ENCODE peak calls at places on chromosomes 11 and 22, in four cellular contexts. N, D, R and H are unnamed samples. For H3K9me3, H3K4me1 and H3K27me3, the result is how much of the 10 kb centered on the place peaks cover.

GRCh38 chr11:28043930-28044709 is 63.8 kb downstream of the KIF18A start:
- DNase-seq in N (no peak), D (peak), R (no peak), H (no peak)

GRCh38 chr11:70440206-70440605 is 41.9 kb downstream of the CTTN start:
- DNase-seq in N (no peak), R (no peak), D (no peak), H (no peak)

GRCh38 chr22:19998991-19999820 is 17.4 kb downstream of the ARVCF start:
- DNase-seq in R (no peak), N (peak), D (no peak), H (no peak)

GRCh38 chr11:128684582-128685382 is 9.1 kb upstream of the FLI1 start:
- DNase-seq in D (no peak), R (no peak), N (no peak), H (no peak)

GRCh38 chr11:112268406-112268805 is 7.7 kb upstream of the PLET1 start:
- DNase-seq in D (no peak), R (no peak), N (no peak), H (no peak)

GRCh38 chr11:112465433-112466024 is 204.9 kb upstream of the PLET1 start:
- DNase-seq in R (no peak), D (no peak), N (no peak), H (no peak)

GRCh38 chr11:81089242-81089641 is 1644.4 kb downstream of the FAM181B start:
- DNase-seq in N (no peak), R (no peak), D (no peak), H (no peak)

GRCh38 chr22:49763696-49764095 is 64.0 kb downstream of the BRD1 start:
- DNase-seq in D (no peak), N (no peak), R (no peak), H (no peak)

GRCh38 chr11:43123443-43123842 is 188.4 kb upstream of the API5 start:
- DNase-seq in R (no peak), D (no peak), N (no peak), H (no peak)

GRCh38 chr22:48379371-48379770 is 1448.3 kb downstream of the BRD1 start:
- DNase-seq in D (no peak), R (no peak), N (no peak), H (no peak)
- H3K9me3 ChIP-seq in D (under half), R (under half), N (under half), H (under half)

DNA sequence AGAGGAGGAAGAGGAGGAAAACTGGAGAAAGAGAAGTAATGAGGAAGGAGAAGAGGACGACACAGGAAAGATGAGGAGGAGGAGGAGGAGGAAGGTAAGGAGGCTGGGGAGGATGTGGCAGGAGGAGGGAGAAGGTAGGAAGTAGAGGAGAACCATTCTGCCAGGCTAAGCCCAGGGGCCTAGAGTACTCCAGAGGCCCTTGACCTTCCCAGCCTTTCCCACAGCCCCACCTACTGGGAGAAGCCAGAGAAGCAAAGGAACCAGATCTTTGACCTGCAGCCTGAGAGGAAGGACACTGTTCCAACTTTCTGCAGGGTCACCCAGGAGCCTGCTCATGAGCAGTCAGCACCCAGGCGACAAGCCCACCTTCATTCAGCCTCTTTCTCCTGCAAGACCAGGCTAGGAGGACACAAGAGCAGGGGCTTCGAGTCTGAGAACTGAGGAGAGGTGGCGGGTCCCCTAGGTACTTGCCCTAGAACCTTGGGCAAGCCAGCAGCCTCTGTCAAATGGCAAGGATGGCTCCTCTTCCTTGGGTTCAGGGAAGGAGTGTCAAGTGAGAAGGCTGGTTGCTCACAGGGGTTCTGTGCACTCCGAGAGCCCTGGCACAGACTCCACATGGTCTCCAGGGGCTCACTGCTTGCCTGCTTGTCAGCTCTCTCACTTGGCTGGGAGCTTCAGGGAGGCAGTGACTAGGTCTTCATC is 27.9 kb upstream of the OAF start:
- DNase-seq in N (peak), D (no peak), R (no peak), H (no peak)
- H3K4me1 ChIP-seq in N (under half), D (under half), R (under half), H (under half)

DNA sequence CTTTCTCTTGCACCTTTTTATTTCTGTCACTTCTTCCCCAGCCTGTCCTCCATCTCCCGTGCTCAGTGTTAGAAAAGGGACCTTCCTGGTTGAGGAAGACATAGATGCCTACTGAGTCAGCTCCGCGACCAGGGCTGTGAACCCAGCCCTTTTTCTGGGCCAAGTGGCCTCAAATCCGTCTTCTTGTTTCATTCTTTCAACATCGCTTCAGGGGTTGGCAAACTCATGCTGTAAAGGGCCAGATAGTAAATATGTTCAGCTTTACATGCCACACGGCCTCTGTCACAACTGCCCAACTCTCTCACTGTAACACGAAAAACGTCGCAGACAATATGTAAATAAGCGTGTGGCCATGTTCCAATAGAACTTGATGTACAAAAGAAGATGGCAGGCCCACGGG is 338.4 kb downstream of the MN1 start:
- DNase-seq in R (no peak), D (no peak), N (no peak), H (no peak)
- H3K27me3 ChIP-seq in R (under half), D (under half), N (under half), H (under half)

GRCh38 chr11:86991341-86991740 is 36.1 kb upstream of the FZD4 start:
- DNase-seq in N (no peak), D (no peak), R (no peak), H (peak)

GRCh38 chr11:86990079-86990478 is 34.9 kb upstream of the FZD4 start:
- DNase-seq in R (no peak), N (peak), D (peak), H (no peak)

GRCh38 chr11:86987687-86988086 is 32.5 kb upstream of the FZD4 start:
- DNase-seq in D (no peak), N (no peak), R (no peak), H (no peak)

GRCh38 chr11:86990520-86990919 is 35.3 kb upstream of the FZD4 start:
- DNase-seq in N (peak), R (no peak), D (peak), H (no peak)

DNA sequence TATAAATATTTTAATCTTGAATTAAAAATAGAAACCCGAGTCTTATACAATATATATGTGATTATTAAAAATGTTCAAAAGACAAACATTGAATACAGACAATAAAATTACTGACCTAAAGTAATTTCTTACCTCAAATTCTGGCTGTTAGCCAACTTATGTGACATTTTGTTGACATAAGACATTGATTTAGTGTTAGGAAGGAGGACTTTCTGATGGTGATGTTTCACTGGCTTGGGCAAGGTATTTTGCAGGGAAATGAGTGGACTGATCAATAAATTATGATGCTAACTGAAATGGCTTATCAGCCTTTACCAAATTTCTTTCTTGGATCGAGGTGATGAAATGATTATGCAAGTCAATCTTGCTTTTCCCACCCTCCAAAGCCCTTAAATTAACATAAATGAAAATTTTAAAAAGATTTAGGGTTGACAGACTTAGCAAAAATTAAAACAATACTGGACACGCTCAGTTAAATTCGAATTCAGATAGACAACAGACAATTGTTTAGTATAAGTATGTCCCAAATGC is 33.2 kb upstream of the FZD4 start:
- DNase-seq in N (no peak), R (no peak), D (no peak), H (no peak)
- H3K9me3 ChIP-seq in N (under half), R (under half), D (under half), H (under half)

GRCh38 chr11:12198261-12198925 is 88.0 kb downstream of the MICAL2 start:
- DNase-seq in N (no peak), R (no peak), D (no peak), H (no peak)
- H3K4me1 ChIP-seq in N (under half), R (under half), D (under half), H (under half)

DNA sequence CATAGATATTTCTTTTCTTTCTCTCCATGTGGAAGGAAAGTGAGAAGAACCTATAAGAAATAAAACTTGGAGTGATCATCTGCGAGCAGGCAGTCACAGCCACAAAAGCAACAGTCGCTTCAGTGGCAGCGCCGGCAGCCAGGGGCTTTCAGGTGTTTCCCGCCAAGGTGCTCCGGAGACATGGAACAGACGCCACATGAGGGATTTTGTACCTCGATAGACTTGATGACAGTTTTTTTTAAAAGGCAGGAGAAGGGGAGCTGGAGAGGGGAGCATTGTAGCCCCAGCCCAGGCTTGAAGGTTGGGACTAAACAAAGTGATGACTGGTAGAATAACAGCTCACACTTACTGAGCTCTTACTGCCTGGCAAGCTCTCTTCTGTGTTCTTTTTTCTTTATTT is 471.4 kb upstream of the B3GAT1 start:
- DNase-seq in D (no peak), N (no peak), R (no peak), H (no peak)
- H3K27me3 ChIP-seq in D (under half), N (under half), R (under half), H (under half)